ENCODE peak calls at places on chromosomes 12 and 14, in seven cellular contexts. J is mesendoderm, O is trophoblast cell, I is IMR-90, V is neuronal stem cell, G is H1, P is mesenchymal stem cell. F is an unnamed sample.

GRCh38 chr12:60451457-60451856 is 855.6 kb downstream of the SLC16A7 start:
- DNase-seq in O (no peak), P (no peak), J (no peak), G (no peak), V (no peak), I (no peak), F (no peak)

GRCh38 chr12:24133385-24133784 is 183.9 kb upstream of the SOX5 start:
- DNase-seq in I (no peak), G (peak; percentile 63), J (peak; percentile 89), P (no peak), O (no peak), V (peak; percentile 48), F (peak; percentile 80)

GRCh38 chr12:1504304-1505150 is 89.9 kb downstream of the FBXL14 start:
- DNase-seq in P (no peak), J (no peak), G (no peak), O (no peak), I (no peak), V (no peak), F (peak; percentile 22)

GRCh38 chr12:58583956-58584355 is 336.3 kb downstream of the LRIG3 start:
- DNase-seq in J (no peak), V (no peak), I (no peak), G (no peak), P (peak; percentile 32), O (no peak), F (no peak)

GRCh38 chr12:65023485-65023884 is 97.6 kb downstream of the WIF1 start:
- DNase-seq in V (no peak), G (no peak), I (no peak), O (no peak), J (no peak), P (no peak), F (no peak)

GRCh38 chr12:9948606-9949286 is 16.6 kb upstream of the CLEC2A start:
- DNase-seq in O (no peak), I (no peak), V (no peak), G (no peak), P (no peak), J (no peak), F (no peak)

GRCh38 chr14:31510222-31510621 is 22.4 kb upstream of the GPR33 start:
- DNase-seq in V (no peak), I (peak; percentile 10), G (no peak), J (peak; percentile 13), O (no peak), P (peak; percentile 27), F (no peak)

GRCh38 chr14:26286066-26286791 is 311.6 kb downstream of the NOVA1 start:
- DNase-seq in I (peak; percentile 13), G (no peak), P (peak; percentile 49), O (no peak), J (no peak), V (no peak), F (no peak)

GRCh38 chr12:3017281-3017680 is 58.1 kb downstream of the TEAD4 start:
- DNase-seq in P (no peak), I (no peak), V (no peak), G (no peak), J (no peak), O (no peak), F (no peak)

GRCh38 chr14:35374273-35374681 is 30.3 kb downstream of the NFKBIA start:
- DNase-seq in G (no peak), J (peak; percentile 88), O (peak; percentile 95), V (no peak), P (peak; percentile 99), I (peak; percentile 98), F (no peak)

GRCh38 chr14:67928375-67928774 is 108.8 kb downstream of the RAD51B start:
- DNase-seq in J (no peak), P (no peak), O (no peak), G (peak; percentile 43), I (no peak), V (no peak), F (peak; percentile 89)

GRCh38 chr14:102822311-102822863 is 45.1 kb downstream of the TRAF3 start:
- DNase-seq in V (no peak), P (no peak), J (no peak), G (no peak), I (peak; percentile 28), O (no peak), F (no peak)

GRCh38 chr14:70281938-70282337 is 77.5 kb downstream of the COX16 start:
- DNase-seq in V (no peak), J (no peak), G (no peak), O (no peak), I (no peak), P (no peak), F (no peak)

GRCh38 chr12:49990269-49990668 is 17.5 kb downstream of the AQP6 start:
- DNase-seq in I (peak; percentile 64), V (no peak), P (no peak), G (no peak), J (no peak), O (no peak), F (no peak)

GRCh38 chr14:24147761-24148428 is 597 bp downstream of the RNF31 start:
- DNase-seq in J (peak; percentile 29), O (no peak), I (no peak), G (no peak), V (no peak), P (no peak), F (no peak)

GRCh38 chr12:58916891-58917570 is 3.3 kb downstream of the LRIG3 start:
- DNase-seq in P (peak; percentile 70), J (peak; percentile 21), O (no peak), V (no peak), G (no peak), I (peak; percentile 63), F (no peak)

GRCh38 chr14:49366416-49366815 is 219.8 kb downstream of the RPS29 start:
- DNase-seq in O (no peak), P (no peak), J (peak; percentile 86), I (no peak), V (no peak), G (peak; percentile 7), F (no peak)

GRCh38 chr14:60721331-60722162 is 2.6 kb downstream of the SIX4 start:
- DNase-seq in I (peak; percentile 84), G (no peak), P (peak; percentile 71), V (peak; percentile 47), J (peak; percentile 78), O (peak; percentile 36), F (peak; percentile 71)

GRCh38 chr12:57216014-57216891 is at the start of gene NXPH4:
- DNase-seq in G (no peak), P (no peak), O (no peak), J (peak; percentile 46), I (no peak), V (no peak), F (peak; percentile 88)

GRCh38 chr12:14111230-14111865 is 129.9 kb upstream of the GRIN2B start:
- DNase-seq in J (peak; percentile 76), I (no peak), G (no peak), O (no peak), P (no peak), V (no peak), F (peak; percentile 76)

DNA sequence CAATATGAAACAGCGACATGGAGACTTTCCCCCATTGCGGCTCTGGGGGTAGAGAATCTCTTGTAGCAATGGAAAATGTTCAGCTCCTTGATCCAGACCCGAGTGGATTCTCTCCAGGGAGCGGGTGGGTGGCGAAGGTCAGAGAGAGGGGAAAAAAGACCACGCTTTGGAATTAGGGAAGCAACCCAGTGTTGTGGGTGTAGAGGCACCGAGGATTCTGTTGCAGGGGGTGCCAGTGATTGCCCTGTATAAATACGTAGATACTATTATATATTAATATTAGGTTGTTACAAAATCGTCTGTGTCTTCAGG is 136.1 kb upstream of the KRAS start:
- DNase-seq in O (no peak), P (no peak), V (no peak), J (no peak), G (no peak), I (no peak), F (no peak)
- H3K23ac ChIP-seq in O (no peak overlapping the region), P (no peak overlapping the region), V (no peak overlapping the region), J (no peak overlapping the region), G (no peak overlapping the region), I (peak overlapping the region; percentile 88), F (no peak overlapping the region)

DNA sequence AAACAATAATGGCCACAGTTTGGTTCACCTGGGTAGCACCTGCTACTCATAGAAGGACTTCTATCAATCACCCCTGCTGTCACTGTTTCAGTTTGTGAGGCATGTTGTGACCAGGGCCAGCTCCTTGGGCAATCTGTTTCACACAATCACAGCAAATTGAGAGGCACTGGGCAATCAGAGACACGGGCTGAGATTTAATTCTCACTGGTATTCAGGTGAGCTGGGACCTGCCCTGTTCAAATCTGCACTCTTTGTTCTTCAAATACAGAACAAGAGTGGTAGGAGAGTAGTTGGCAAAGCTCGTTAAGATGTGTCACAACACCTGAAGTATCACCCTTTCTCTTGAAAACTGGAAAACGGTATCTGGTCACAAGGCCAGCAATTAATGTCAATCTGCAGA is 57.8 kb upstream of the NAP1L1 start:
- DNase-seq in G (no peak), P (no peak), V (no peak), J (no peak), I (no peak), O (no peak), F (no peak)
- H3K23ac ChIP-seq in G (no peak overlapping the region), P (no peak overlapping the region), V (no peak overlapping the region), J (no peak overlapping the region), I (no peak overlapping the region), O (peak overlapping the region; percentile 3), F (no peak overlapping the region)

GRCh38 chr14:64113279-64113678 is 180.9 kb downstream of the ESR2 start:
- DNase-seq in J (no peak), V (no peak), P (no peak), G (no peak), O (peak; percentile 9), I (no peak), F (no peak)
- H3K23ac ChIP-seq in J (no peak overlapping the region), V (no peak overlapping the region), P (no peak overlapping the region), G (no peak overlapping the region), O (no peak overlapping the region), I (no peak overlapping the region), F (no peak overlapping the region)

GRCh38 chr12:130947028-130947427 is 6.7 kb upstream of the ADGRD1 start:
- DNase-seq in I (no peak), J (no peak), G (no peak), P (no peak), O (no peak), V (no peak), F (no peak)
- H3K23ac ChIP-seq in I (no peak overlapping the region), J (no peak overlapping the region), G (no peak overlapping the region), P (no peak overlapping the region), O (no peak overlapping the region), V (no peak overlapping the region), F (no peak overlapping the region)

GRCh38 chr14:104123879-104124278 is 14.5 kb upstream of the KIF26A start:
- DNase-seq in I (no peak), V (no peak), O (no peak), P (no peak), J (no peak), G (no peak), F (no peak)
- H3K23ac ChIP-seq in I (no peak overlapping the region), V (no peak overlapping the region), O (no peak overlapping the region), P (no peak overlapping the region), J (no peak overlapping the region), G (no peak overlapping the region), F (no peak overlapping the region)

DNA sequence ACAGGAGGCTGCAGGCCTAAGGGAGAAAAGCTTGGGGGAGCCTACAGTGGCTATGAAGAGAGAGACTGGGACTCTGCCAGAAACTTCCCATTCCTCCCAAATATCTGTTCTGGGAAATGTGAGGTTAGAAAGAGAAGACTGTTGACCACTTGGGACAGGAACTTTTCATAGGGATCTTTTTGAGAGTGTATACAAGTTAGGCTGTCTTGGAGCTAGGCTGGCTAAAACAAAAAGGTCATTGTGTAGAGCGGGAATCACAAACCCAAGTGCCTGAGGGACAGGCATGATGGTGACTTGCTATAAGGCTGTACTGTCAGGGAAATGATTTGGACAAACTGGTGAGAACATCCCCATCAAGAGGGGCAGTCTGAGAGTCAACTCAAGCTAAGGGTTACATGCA is 175.1 kb downstream of the GRIP1 start:
- DNase-seq in V (no peak), I (no peak), J (no peak), O (no peak), P (no peak), G (no peak), F (no peak)
- H3K23ac ChIP-seq in V (no peak overlapping the region), I (no peak overlapping the region), J (no peak overlapping the region), O (no peak overlapping the region), P (no peak overlapping the region), G (no peak overlapping the region), F (no peak overlapping the region)

GRCh38 chr12:111055181-111055880 is 135.0 kb upstream of the MYL2 start:
- DNase-seq in G (no peak), V (no peak), J (no peak), I (no peak), O (no peak), P (no peak), F (no peak)
- H3K23ac ChIP-seq in G (no peak overlapping the region), V (no peak overlapping the region), J (no peak overlapping the region), I (no peak overlapping the region), O (no peak overlapping the region), P (no peak overlapping the region), F (no peak overlapping the region)